ENCODE peak calls at places on chromosomes 5 and 9, in seven cellular contexts. O is AG20443; L is HS-27A; R is stimulated activated CD8-positive, alpha-beta memory T cell treated with anti-CD3 and anti-CD28 coated beads, Interleukin-4, amount 100 ng/mL, for 48 hours; D is posterior cingulate gyrus; H is glutamatergic neuron; F is AG08395. B is an unnamed sample.

GRCh38 chr9:88678431-88678830 is 143.5 kb downstream of the NXNL2 start:
- DNase-seq in R (no peak), F (no peak), L (no peak), H (no peak), D (peak), O (no peak), B (no peak)

GRCh38 chr5:79582186-79582585 is 30.1 kb upstream of the TENT2 start:
- DNase-seq in D (no peak), H (no peak), L (no peak), O (no peak), F (no peak), R (no peak), B (no peak)

GRCh38 chr5:129902806-129903205 is 1.5 kb upstream of the CHSY3 start:
- DNase-seq in L (no peak), F (no peak), D (no peak), R (no peak), H (no peak), O (no peak), B (no peak)

GRCh38 chr9:114273461-114273881 is 49.4 kb upstream of the ORM1 start:
- DNase-seq in F (no peak), L (no peak), H (peak), D (peak), R (no peak), O (no peak), B (no peak)

GRCh38 chr9:98121096-98121495 is 2.1 kb upstream of the TRIM14 start:
- DNase-seq in L (no peak), H (no peak), R (no peak), O (no peak), F (no peak), D (no peak), B (no peak)

GRCh38 chr5:34047147-34047546 is 4.1 kb upstream of the C1QTNF3 start:
- DNase-seq in D (no peak), H (no peak), F (no peak), R (no peak), O (no peak), L (no peak), B (no peak)

GRCh38 chr5:15214010-15214409 is 286.0 kb upstream of the FBXL7 start:
- DNase-seq in F (no peak), R (no peak), D (no peak), O (no peak), H (no peak), L (no peak), B (no peak)

GRCh38 chr9:132748450-132748849 is 78.2 kb downstream of the GTF3C4 start:
- DNase-seq in F (no peak), O (peak), R (no peak), H (no peak), L (no peak), D (no peak), B (peak)

GRCh38 chr5:154794525-154795234 is 39.5 kb downstream of the LARP1 start:
- DNase-seq in L (no peak), F (no peak), O (no peak), R (no peak), D (no peak), H (no peak), B (peak)

GRCh38 chr9:75615284-75615683 is 275.2 kb upstream of the PCSK5 start:
- DNase-seq in H (no peak), R (no peak), F (no peak), D (no peak), L (no peak), O (no peak), B (no peak)

GRCh38 chr5:159133041-159133741 is 33.5 kb upstream of the EBF1 start:
- DNase-seq in R (no peak), O (peak), D (no peak), F (peak), H (no peak), L (peak), B (peak)

GRCh38 chr9:113620016-113620376 is 156.5 kb downstream of the RGS3 start:
- DNase-seq in R (no peak), F (no peak), D (no peak), O (no peak), H (no peak), L (no peak), B (no peak)

GRCh38 chr9:133563286-133564213 is 29.0 kb downstream of the ADAMTSL2 start:
- DNase-seq in D (no peak), R (no peak), L (no peak), O (peak), H (peak), F (peak), B (peak)

GRCh38 chr5:73796164-73797141 is 170.5 kb downstream of the ARHGEF28 start:
- DNase-seq in L (peak), O (peak), R (no peak), D (no peak), H (no peak), F (peak), B (peak)

GRCh38 chr5:36887532-36887931 is 11.0 kb downstream of the NIPBL start:
- DNase-seq in L (no peak), D (no peak), O (no peak), F (no peak), H (no peak), R (no peak), B (no peak)

GRCh38 chr9:135216666-135217431 is 129.4 kb downstream of the OLFM1 start:
- DNase-seq in R (no peak), H (peak), L (no peak), D (peak), F (no peak), O (no peak), B (no peak)

GRCh38 chr5:135993894-135994514 is 34.8 kb upstream of the TGFBI start:
- DNase-seq in D (no peak), F (peak), H (no peak), O (peak), L (no peak), R (no peak), B (peak)

GRCh38 chr5:31854181-31854624 is 215.3 kb downstream of the PDZD2 start:
- DNase-seq in L (no peak), H (no peak), D (no peak), O (peak), R (no peak), F (peak), B (peak)

GRCh38 chr5:83219077-83219476 is 141.7 kb downstream of the XRCC4 start:
- DNase-seq in L (no peak), O (no peak), F (no peak), H (no peak), D (no peak), R (no peak), B (no peak)

GRCh38 chr9:114316605-114317230 is 6.2 kb upstream of the ORM1 start:
- DNase-seq in H (no peak), F (no peak), R (peak), O (peak), D (no peak), L (no peak), B (no peak)

GRCh38 chr5:171355302-171355724 is 32.3 kb upstream of the NPM1 start:
- DNase-seq in D (no peak), R (peak), H (no peak), F (no peak), L (no peak), O (no peak), B (no peak)